ENCODE peak calls at places on chromosomes 11 and 22, in ten cellular contexts. K is lung; Q is CD8-positive, alpha-beta T cell; U is right atrium auricular region; D is OCI-LY7; J is GM23248; O is naive thymus-derived CD4-positive, alpha-beta T cell; T is CD4-positive, alpha-beta memory T cell; M is mammary epithelial cell; R is PC-3. Z is an unnamed sample.

GRCh38 chr11:2559527-2560311 is 114.9 kb downstream of the KCNQ1 start:
- DNase-seq in R (no peak), K (no peak), D (no peak), U (no peak), O (no peak), T (no peak), Q (no peak), J (no peak), M (no peak), Z (no peak)

GRCh38 chr11:12274056-12274455 is 103.3 kb upstream of the PARVA start:
- DNase-seq in O (no peak), D (no peak), K (no peak), R (no peak), T (no peak), Q (no peak), M (no peak), U (no peak), J (no peak), Z (no peak)

GRCh38 chr11:119699227-119699626 is 29.8 kb downstream of the NECTIN1 start:
- DNase-seq in M (peak; percentile 68), K (no peak), O (no peak), R (no peak), D (no peak), U (peak; percentile 67), J (peak; percentile 37), T (no peak), Q (no peak), Z (no peak)

GRCh38 chr11:65944191-65944590 is 1.1 kb upstream of the TSGA10IP start:
- DNase-seq in K (no peak), O (no peak), U (no peak), T (no peak), R (no peak), J (no peak), D (no peak), Q (no peak), M (no peak), Z (no peak)

GRCh38 chr22:47337161-47337621 is 574.7 kb downstream of the TBC1D22A start:
- DNase-seq in K (no peak), Q (no peak), O (no peak), J (peak; percentile 77), T (no peak), U (peak; percentile 42), D (no peak), R (peak; percentile 88), M (no peak), Z (peak; percentile 28)

GRCh38 chr11:17397311-17398002 is 9.0 kb upstream of the KCNJ11 start:
- DNase-seq in O (no peak), K (no peak), R (no peak), U (no peak), T (no peak), M (no peak), D (no peak), J (no peak), Q (no peak), Z (no peak)

GRCh38 chr11:84673753-84674152 is 953.4 kb downstream of the DLG2 start:
- DNase-seq in T (no peak), R (no peak), D (no peak), M (no peak), O (no peak), K (no peak), U (no peak), Q (no peak), J (peak; percentile 42), Z (peak; percentile 14)

GRCh38 chr22:50224071-50224470 is 20.8 kb downstream of the TUBGCP6 start:
- DNase-seq in Q (no peak), U (no peak), J (no peak), R (no peak), O (no peak), T (no peak), K (no peak), D (no peak), M (no peak), Z (no peak)

GRCh38 chr11:23620617-23621016 is 760.3 kb upstream of the CCDC179 start:
- DNase-seq in M (no peak), T (no peak), Q (no peak), O (no peak), U (no peak), D (no peak), R (peak; percentile 21), J (peak; percentile 0), K (no peak), Z (no peak)

GRCh38 chr11:124865181-124865901 is at the start of gene ROBO3:
- DNase-seq in T (no peak), K (no peak), M (no peak), R (no peak), U (no peak), Q (no peak), O (no peak), J (no peak), D (no peak), Z (no peak)

GRCh38 chr11:723120-723883 is 17.3 kb downstream of the EPS8L2 start:
- DNase-seq in K (no peak), T (peak; percentile 61), U (no peak), Q (no peak), J (peak; percentile 68), D (peak; percentile 76), R (peak; percentile 33), O (peak; percentile 59), M (peak; percentile 32), Z (peak; percentile 75)

GRCh38 chr22:46147061-46147460 is 3.3 kb upstream of the PPARA start:
- DNase-seq in T (no peak), M (no peak), O (no peak), K (no peak), J (no peak), Q (no peak), D (no peak), U (no peak), R (no peak), Z (no peak)

GRCh38 chr11:96704847-96705246 is 315.0 kb downstream of the JRKL start:
- DNase-seq in O (no peak), M (no peak), R (peak; percentile 22), Q (no peak), D (no peak), U (no peak), T (no peak), J (peak; percentile 1), K (no peak), Z (no peak)

GRCh38 chr11:57288771-57289579 is 35.8 kb downstream of the TNKS1BP1 start:
- DNase-seq in M (peak; percentile 94), Q (no peak), R (peak; percentile 85), J (peak; percentile 97), T (no peak), D (no peak), U (no peak), O (no peak), K (no peak), Z (peak; percentile 35)

GRCh38 chr22:27283714-27284113 is 517.8 kb downstream of the MN1 start:
- DNase-seq in K (no peak), T (no peak), M (no peak), U (no peak), Q (no peak), O (no peak), R (no peak), D (peak; percentile 53), J (no peak), Z (no peak)

GRCh38 chr11:61075891-61076290 is 26.4 kb upstream of the CD5 start:
- DNase-seq in U (no peak), J (peak; percentile 70), K (no peak), M (peak; percentile 17), D (no peak), O (no peak), T (peak; percentile 45), R (peak; percentile 44), Q (no peak), Z (peak; percentile 44)

DNA sequence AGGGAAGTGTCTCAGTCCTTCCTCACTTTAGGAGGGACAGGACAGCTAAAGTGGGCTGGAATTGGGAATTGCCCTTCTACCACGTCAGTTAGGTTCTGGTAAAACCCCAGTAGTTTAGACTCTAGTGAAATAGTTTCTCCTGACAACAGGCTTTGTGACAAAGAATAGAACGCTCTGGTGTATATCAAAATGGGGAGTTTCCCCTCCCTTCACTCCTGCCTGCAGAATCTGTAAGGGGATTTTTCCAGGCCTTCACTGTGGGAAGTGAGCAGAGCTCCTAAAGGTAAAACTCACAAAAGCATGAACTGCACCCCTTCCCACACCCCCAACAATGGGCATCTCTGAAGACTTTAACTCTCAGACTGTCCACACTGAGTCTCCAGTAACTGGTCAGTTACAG is 460.9 kb upstream of the LRRC4C start:
- DNase-seq in R (no peak), K (no peak), T (no peak), O (no peak), U (no peak), Q (no peak), M (no peak), D (no peak), J (no peak), Z (no peak)
- H3K9me3 ChIP-seq in R (no peaks in the 10 kb centered on the region), K (peaks cover 12% of the 10 kb centered on the region), T (peaks cover 4% of the 10 kb centered on the region), O (no peaks in the 10 kb centered on the region), U (no peaks in the 10 kb centered on the region), Q (no peaks in the 10 kb centered on the region), M (no peaks in the 10 kb centered on the region), D (no peaks in the 10 kb centered on the region), J (no peaks in the 10 kb centered on the region), Z (peaks cover 5% of the 10 kb centered on the region)

GRCh38 chr11:73239571-73240189 is 21.6 kb downstream of the P2RY2 start:
- DNase-seq in J (no peak), O (no peak), T (no peak), D (no peak), Q (no peak), K (no peak), M (peak; percentile 32), U (no peak), R (no peak), Z (no peak)
- H3K4me1 ChIP-seq in J (peaks cover 15% of the 10 kb centered on the region), O (no peaks in the 10 kb centered on the region), T (no peaks in the 10 kb centered on the region), D (peaks cover 5% of the 10 kb centered on the region), Q (no peaks in the 10 kb centered on the region), K (peaks cover 10% of the 10 kb centered on the region), M (peaks cover 54% of the 10 kb centered on the region), U (peaks cover 65% of the 10 kb centered on the region), R (peaks cover 38% of the 10 kb centered on the region), Z (peaks cover 16% of the 10 kb centered on the region)

GRCh38 chr11:48538991-48539390 is 50.4 kb downstream of the OR4A47 start:
- DNase-seq in K (no peak), D (no peak), U (no peak), J (no peak), R (no peak), O (no peak), T (no peak), Q (no peak), M (no peak), Z (no peak)
- H3K9me3 ChIP-seq in K (no peaks in the 10 kb centered on the region), D (no peaks in the 10 kb centered on the region), U (no peaks in the 10 kb centered on the region), J (no peaks in the 10 kb centered on the region), R (no peaks in the 10 kb centered on the region), O (no peaks in the 10 kb centered on the region), T (no peaks in the 10 kb centered on the region), Q (no peaks in the 10 kb centered on the region), M (peaks cover 15% of the 10 kb centered on the region), Z (no peaks in the 10 kb centered on the region)

DNA sequence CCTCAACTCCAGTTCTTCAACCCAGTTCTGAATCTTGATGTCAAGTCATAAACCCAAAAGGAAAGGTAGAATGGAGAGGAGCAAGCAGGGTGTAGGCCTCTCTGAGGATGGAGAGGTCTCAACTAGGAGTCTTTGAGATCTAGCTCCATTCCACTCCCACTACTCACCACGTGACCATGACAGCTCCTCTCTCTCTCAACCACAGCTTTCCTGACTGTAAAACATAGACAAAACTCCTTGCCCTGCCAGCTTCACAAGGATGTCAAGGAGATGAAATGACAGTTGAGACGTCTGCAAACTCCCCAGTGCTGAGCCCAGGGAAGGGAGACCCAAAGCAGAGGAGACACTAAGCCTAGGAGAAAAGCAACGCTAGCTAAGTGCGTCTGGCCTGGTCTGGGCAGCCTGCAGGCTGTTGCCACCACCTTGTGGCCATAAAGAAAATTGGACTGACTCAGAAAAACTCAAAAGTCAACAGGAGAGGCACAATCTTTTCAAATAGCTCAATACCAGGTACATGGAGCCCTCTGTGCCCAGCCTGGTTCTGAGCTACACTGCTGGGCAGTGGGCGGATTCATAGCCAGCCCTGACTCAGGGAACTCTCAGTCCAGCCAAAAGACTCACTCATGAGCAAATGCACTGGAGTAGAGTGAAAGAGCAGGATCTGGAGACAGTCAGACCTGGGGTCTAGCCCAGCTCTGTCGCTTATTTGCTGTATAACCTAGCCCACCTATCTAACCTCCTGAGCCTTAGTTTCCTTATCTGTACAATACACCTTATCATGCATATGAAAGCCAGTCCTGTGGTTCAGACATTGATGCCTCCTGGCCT is 3.4 kb downstream of the CLPB start:
- DNase-seq in J (peak; percentile 78), R (peak; percentile 68), U (no peak), M (peak; percentile 30), K (no peak), Q (no peak), O (peak; percentile 61), D (peak; percentile 72), T (no peak), Z (peak; percentile 84)
- H3K4me1 ChIP-seq in J (peaks cover 25% of the 10 kb centered on the region), R (peaks cover 4% of the 10 kb centered on the region), U (peaks cover 14% of the 10 kb centered on the region), M (peaks cover 16% of the 10 kb centered on the region), K (peaks cover 6% of the 10 kb centered on the region), Q (peaks cover 9% of the 10 kb centered on the region), O (peaks cover 12% of the 10 kb centered on the region), D (peaks cover 20% of the 10 kb centered on the region), T (peaks cover 26% of the 10 kb centered on the region), Z (peaks cover 25% of the 10 kb centered on the region)